ENCODE peak calls at places on chromosomes 6 and 20, in five cellular contexts. R is K562, H is neuronal stem cell, P is PC-9, W is right lobe of liver. A is an unnamed sample. For H3K27me3 and H3K9me3, the result is how much of the 10 kb centered on the place peaks cover.

GRCh38 chr6:148491638-148492210 is 149.1 kb downstream of the SASH1 start:
- DNase-seq in R (no peak), H (no peak), P (no peak), W (no peak), A (no peak)

GRCh38 chr20:33947709-33948295 is 45.9 kb upstream of the RALY start:
- DNase-seq in R (peak), H (peak), P (peak), W (no peak), A (peak)

GRCh38 chr6:56616967-56617366 is 25.7 kb downstream of the DST start:
- DNase-seq in R (no peak), H (no peak), P (no peak), W (no peak), A (peak)

GRCh38 chr20:57653910-57654309 is 33.7 kb upstream of the ZBP1 start:
- DNase-seq in R (no peak), H (no peak), P (no peak), W (no peak), A (no peak)

GRCh38 chr6:37188962-37189510 is 19.1 kb downstream of the PIM1 start:
- DNase-seq in R (no peak), H (no peak), P (no peak), W (no peak), A (no peak)

GRCh38 chr20:60869032-60869550 is 383.0 kb upstream of the CDH4 start:
- DNase-seq in R (no peak), H (no peak), P (no peak), W (no peak), A (peak)

GRCh38 chr20:37353285-37353849 is 7.4 kb downstream of the SRC start:
- DNase-seq in R (no peak), H (no peak), P (no peak), W (no peak), A (no peak)

GRCh38 chr6:46130665-46131064 is 876 bp downstream of the ENPP4 start:
- DNase-seq in R (no peak), H (no peak), P (no peak), W (no peak), A (no peak)

GRCh38 chr20:37316116-37316774 is 26.8 kb downstream of the MANBAL start:
- DNase-seq in R (no peak), H (no peak), P (no peak), W (no peak), A (peak)

GRCh38 chr6:11163932-11164331 is 52.4 kb upstream of the ERVFRD-1 start:
- DNase-seq in R (no peak), H (no peak), P (no peak), W (no peak), A (no peak)

GRCh38 chr6:99588618-99589289 is 17.9 kb upstream of the PRDM13 start:
- DNase-seq in R (no peak), H (peak), P (peak), W (peak), A (peak)

GRCh38 chr6:114228675-114229074 is 114.1 kb downstream of the HS3ST5 start:
- DNase-seq in R (no peak), H (no peak), P (no peak), W (no peak), A (no peak)

GRCh38 chr6:163780993-163781392 is 366.5 kb downstream of the QKI start:
- DNase-seq in R (no peak), H (peak), P (no peak), W (no peak), A (peak)

GRCh38 chr6:114998492-114998891 is 655.7 kb upstream of the HS3ST5 start:
- DNase-seq in R (no peak), H (no peak), P (no peak), W (no peak), A (no peak)

GRCh38 chr20:38049800-38050199 is 16.3 kb downstream of the RPRD1B start:
- DNase-seq in R (no peak), H (no peak), P (peak), W (no peak), A (no peak)

GRCh38 chr20:59598625-59599310 is 5.6 kb upstream of the PHACTR3 start:
- DNase-seq in R (peak), H (peak), P (peak), W (peak), A (peak)

GRCh38 chr6:97524846-97525245 is 241.8 kb upstream of the MMS22L start:
- DNase-seq in R (no peak), H (peak), P (no peak), W (no peak), A (peak)

GRCh38 chr6:5626727-5627426 is 365.6 kb downstream of the FARS2 start:
- DNase-seq in R (no peak), H (no peak), P (no peak), W (no peak), A (no peak)

GRCh38 chr20:62457831-62458230 is 18.0 kb downstream of the GATA5 start:
- DNase-seq in R (no peak), H (no peak), P (no peak), W (no peak), A (no peak)

GRCh38 chr6:2680264-2680908 is 70.3 kb downstream of the MYLK4 start:
- DNase-seq in R (no peak), H (no peak), P (no peak), W (no peak), A (no peak)

GRCh38 chr20:13788167-13788834 is 3.5 kb downstream of the NDUFAF5 start:
- DNase-seq in R (peak), H (peak), P (peak), W (peak), A (peak)

GRCh38 chr6:156630613-156631302 is 146.4 kb upstream of the ARID1B start:
- DNase-seq in R (no peak), H (no peak), P (no peak), W (no peak), A (no peak)

GRCh38 chr20:17533396-17533795 is 2.2 kb upstream of the BFSP1 start:
- DNase-seq in R (peak), H (peak), P (no peak), W (no peak), A (peak)

GRCh38 chr6:88472731-88473130 is 306.6 kb upstream of the CNR1 start:
- DNase-seq in R (no peak), H (no peak), P (no peak), W (no peak), A (peak)

GRCh38 chr6:89260310-89260709 is 43.2 kb upstream of the GABRR1 start:
- DNase-seq in R (no peak), H (no peak), P (no peak), W (no peak), A (no peak)

GRCh38 chr6:46217671-46218131 is 46.9 kb upstream of the ENPP5 start:
- DNase-seq in R (no peak), H (no peak), P (no peak), W (no peak), A (no peak)

GRCh38 chr20:62583424-62583920 is 58.8 kb upstream of the SLCO4A1 start:
- DNase-seq in R (no peak), H (no peak), P (no peak), W (no peak), A (peak)

GRCh38 chr6:110971458-110971857 is 10.4 kb upstream of the RPF2 start:
- DNase-seq in R (no peak), H (no peak), P (no peak), W (no peak), A (no peak)

GRCh38 chr20:8073024-8073832 is 53.7 kb upstream of the TMX4 start:
- DNase-seq in R (no peak), H (no peak), P (no peak), W (no peak), A (no peak)

GRCh38 chr6:74519172-74519571 is 686.7 kb downstream of the COL12A1 start:
- DNase-seq in R (no peak), H (no peak), P (no peak), W (no peak), A (no peak)

GRCh38 chr6:113860165-113860955 is 3.2 kb downstream of the MARCKS start:
- DNase-seq in R (no peak), H (no peak), P (no peak), W (peak), A (peak)

GRCh38 chr20:19936801-19937583 is 80.2 kb upstream of the NAA20 start:
- DNase-seq in R (no peak), H (no peak), P (no peak), W (peak), A (no peak)

GRCh38 chr6:110475255-110475654 is 1.2 kb downstream of the SLC22A16 start:
- DNase-seq in R (no peak), H (no peak), P (no peak), W (no peak), A (no peak)

DNA sequence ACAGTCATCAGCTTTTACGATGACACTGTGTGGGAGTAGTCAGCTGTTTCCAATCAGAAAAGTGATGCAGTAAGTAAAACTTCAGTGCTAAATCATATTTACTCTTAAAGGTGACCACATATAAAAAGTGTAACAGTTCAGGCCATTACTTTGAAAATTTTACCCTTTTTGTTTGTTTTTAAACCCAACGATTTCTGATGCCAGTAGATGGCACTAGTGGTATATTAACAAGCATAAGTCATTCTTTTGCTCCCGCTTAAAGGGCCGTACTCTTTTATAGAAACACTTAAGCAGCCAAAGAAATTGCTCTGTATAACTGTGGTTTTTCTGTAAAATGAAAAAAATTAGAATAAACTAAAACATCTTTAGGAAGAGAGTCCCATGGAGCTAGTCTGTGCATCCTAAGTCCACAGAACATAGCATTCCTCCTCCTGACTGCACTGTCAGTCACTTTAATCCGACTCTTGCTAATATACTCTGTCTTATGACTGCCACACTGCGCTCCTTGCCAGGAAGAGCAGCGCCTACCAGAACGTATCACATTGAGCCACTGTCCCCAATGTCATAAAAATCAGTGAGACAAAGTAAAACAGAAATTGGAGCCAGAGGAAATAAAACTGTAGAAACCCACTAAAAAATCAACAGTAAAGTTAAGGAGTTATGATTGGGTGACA is 25.1 kb downstream of the HEBP2 start:
- DNase-seq in R (peak), H (peak), P (no peak), W (no peak), A (peak)
- H3K27me3 ChIP-seq in R (half or more), H (under half), P (under half), W (under half), A (under half)

DNA sequence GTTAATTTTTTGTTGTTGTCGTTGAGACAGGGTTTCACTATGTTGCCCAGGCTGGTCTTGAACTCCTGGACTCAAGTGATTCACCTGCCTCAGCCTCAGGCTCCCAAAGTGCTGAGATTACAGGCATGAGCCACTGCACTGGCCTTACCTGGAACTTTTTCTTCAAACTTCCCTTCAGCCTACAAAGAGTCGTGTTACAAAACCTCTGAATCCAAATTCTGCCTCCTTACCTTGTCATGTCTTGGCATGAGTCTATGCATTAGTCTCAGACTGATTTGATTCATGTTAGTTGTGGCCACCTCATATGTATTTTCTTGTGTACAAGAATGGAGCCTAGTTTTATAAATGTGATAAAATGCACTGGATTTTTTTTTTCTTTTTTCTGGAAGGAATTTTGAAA is 172.1 kb downstream of the PRL start:
- DNase-seq in R (no peak), H (no peak), P (no peak), W (no peak), A (no peak)
- H3K9me3 ChIP-seq in R (under half), H (under half), P (under half), W (under half), A (under half)

DNA sequence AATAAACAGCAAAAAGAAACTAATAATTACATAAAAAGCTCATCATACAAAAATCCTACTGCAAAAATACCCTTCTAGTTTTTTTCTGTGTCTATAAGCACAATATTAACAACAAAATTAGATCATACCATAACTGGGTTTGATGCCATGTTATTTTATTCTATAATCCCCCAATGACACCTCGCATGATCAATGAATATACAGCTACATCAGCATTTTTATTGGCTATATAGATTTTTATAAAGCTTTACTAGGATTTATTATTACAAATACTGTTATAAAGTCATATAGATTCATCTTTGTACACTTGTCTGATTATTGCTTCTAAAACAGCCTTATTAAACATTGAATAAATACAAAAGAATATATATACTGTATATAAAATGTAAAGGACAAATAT is 45.1 kb upstream of the GLP1R start:
- DNase-seq in R (no peak), H (no peak), P (no peak), W (no peak), A (no peak)
- H3K27me3 ChIP-seq in R (under half), H (under half), P (half or more), W (under half), A (under half)

GRCh38 chr6:170127151-170127550 is 163.7 kb downstream of the DLL1 start:
- DNase-seq in R (no peak), H (no peak), P (no peak), W (peak), A (no peak)
- H3K9me3 ChIP-seq in R (under half), H (under half), P (under half), W (under half), A (under half)

GRCh38 chr6:116888732-116889360 is 11.8 kb downstream of the RFX6 start:
- DNase-seq in R (no peak), H (no peak), P (no peak), W (no peak), A (no peak)
- H3K27me3 ChIP-seq in R (under half), H (under half), P (under half), W (under half), A (under half)

DNA sequence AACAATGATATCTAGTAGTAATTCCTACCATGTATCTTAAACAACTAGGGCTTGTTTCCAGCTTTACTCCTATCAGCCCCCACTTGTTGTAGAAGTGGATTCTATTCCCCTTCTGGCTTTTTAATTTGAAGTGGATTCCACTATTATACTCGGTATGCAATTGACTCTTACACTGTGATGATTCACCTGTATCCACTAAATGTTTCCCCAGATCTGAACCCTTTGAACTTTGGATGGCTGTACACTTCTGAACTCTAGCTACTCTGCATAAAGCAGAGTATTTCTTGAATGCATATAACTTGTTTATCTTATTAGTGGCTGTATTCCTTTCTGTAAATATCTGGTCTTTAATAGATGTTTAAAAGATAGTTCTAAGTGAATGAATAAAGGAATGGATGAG is 538.4 kb upstream of the NRSN1 start:
- DNase-seq in R (no peak), H (no peak), P (no peak), W (no peak), A (no peak)
- H3K9me3 ChIP-seq in R (under half), H (under half), P (under half), W (under half), A (under half)

GRCh38 chr20:1833728-1834726 is 61.2 kb upstream of the SIRPA start:
- DNase-seq in R (no peak), H (no peak), P (no peak), W (no peak), A (no peak)
- H3K27me3 ChIP-seq in R (under half), H (under half), P (under half), W (under half), A (under half)